ENCODE peak calls at places on chromosomes 1 and 21, in four cellular contexts. V is A549, B is GM12878, L is SK-N-SH. Y is an unnamed sample.

GRCh38 chr1:248812736-248813425 is 12.8 kb downstream of the SH3BP5L start:
- DNase-seq in L (no peak), B (no peak), V (no peak), Y (no peak)

GRCh38 chr1:32361674-32362473 is 411 bp downstream of the FAM229A start:
- DNase-seq in V (no peak), L (peak), B (no peak), Y (no peak)

GRCh38 chr1:16077430-16078245 is 4.2 kb upstream of the FAM131C start:
- DNase-seq in L (no peak), V (no peak), B (no peak), Y (peak)

GRCh38 chr1:148308832-148309458 is 156.9 kb upstream of the NBPF11 start:
- DNase-seq in V (peak), B (no peak), L (no peak), Y (no peak)

GRCh38 chr1:201385299-201385891 is 7.9 kb upstream of the TNNT2 start:
- DNase-seq in V (peak), B (no peak), L (peak), Y (peak)

GRCh38 chr1:116817582-116818064 is 63.4 kb downstream of the CD2 start:
- DNase-seq in V (peak), B (no peak), L (peak), Y (peak)

GRCh38 chr1:202692959-202693555 is 17.2 kb downstream of the SYT2 start:
- DNase-seq in V (peak), L (peak), B (no peak), Y (peak)

GRCh38 chr21:33915368-33916199 is at the start of gene ATP5PO:
- DNase-seq in B (peak), L (peak), V (peak), Y (peak)

GRCh38 chr1:35958558-35958957 is 27.7 kb downstream of the AGO3 start:
- DNase-seq in L (no peak), V (no peak), B (no peak), Y (no peak)

GRCh38 chr1:97759078-97759477 is 161.8 kb downstream of the DPYD start:
- DNase-seq in B (no peak), V (no peak), L (no peak), Y (no peak)

GRCh38 chr1:224622831-224623230 is 6.7 kb downstream of the CNIH3 start:
- DNase-seq in B (no peak), L (no peak), V (no peak), Y (no peak)

GRCh38 chr1:246488674-246489073 is 18.4 kb downstream of the SMYD3 start:
- DNase-seq in L (no peak), V (no peak), B (no peak), Y (no peak)

GRCh38 chr1:185644531-185644930 is 89.7 kb upstream of the HMCN1 start:
- DNase-seq in V (peak), B (no peak), L (no peak), Y (no peak)
- TF ChIP-seq PBX3 in V (no peak), B (no peak), L (no peak), Y (no peak)

GRCh38 chr1:26858160-26858559 is 4.8 kb upstream of the SFN start:
- DNase-seq in L (no peak), B (no peak), V (no peak), Y (no peak)

GRCh38 chr1:26858891-26859630 is 3.9 kb upstream of the SFN start:
- DNase-seq in L (no peak), V (no peak), B (no peak), Y (no peak)

GRCh38 chr1:26856181-26856580 is 6.8 kb upstream of the SFN start:
- DNase-seq in L (no peak), V (no peak), B (no peak), Y (no peak)

GRCh38 chr1:26856604-26857469 is 6.1 kb upstream of the SFN start:
- DNase-seq in V (no peak), L (no peak), B (no peak), Y (no peak)

GRCh38 chr1:26857473-26857872 is 5.5 kb upstream of the SFN start:
- DNase-seq in B (no peak), V (no peak), L (no peak), Y (no peak)
- TF ChIP-seq PBX3 in B (no peak), V (no peak), L (no peak), Y (no peak)

DNA sequence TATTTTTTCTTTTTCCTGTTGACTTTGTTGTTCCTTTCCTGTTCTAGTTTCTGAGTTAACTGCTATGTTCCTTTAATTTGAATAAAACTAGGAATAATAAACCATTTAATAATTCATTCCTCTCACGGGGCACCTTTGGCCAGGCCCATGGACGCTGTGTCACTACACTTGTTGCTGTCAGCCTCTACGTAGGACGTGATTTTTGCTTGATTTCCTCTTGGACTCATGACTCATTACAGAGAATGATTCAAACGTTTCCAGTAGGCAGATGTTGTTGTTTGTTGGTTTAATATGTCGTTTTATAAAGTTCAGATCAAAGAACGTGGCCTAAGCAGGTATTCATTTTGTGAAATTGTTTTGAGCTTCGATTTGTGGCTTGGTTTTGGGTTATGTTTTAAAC is 9.1 kb upstream of the SLC19A1 start:
- DNase-seq in L (no peak), V (peak), B (peak), Y (no peak)
- TF ChIP-seq PBX3 in L (no peak), V (no peak), B (no peak), Y (no peak)

DNA sequence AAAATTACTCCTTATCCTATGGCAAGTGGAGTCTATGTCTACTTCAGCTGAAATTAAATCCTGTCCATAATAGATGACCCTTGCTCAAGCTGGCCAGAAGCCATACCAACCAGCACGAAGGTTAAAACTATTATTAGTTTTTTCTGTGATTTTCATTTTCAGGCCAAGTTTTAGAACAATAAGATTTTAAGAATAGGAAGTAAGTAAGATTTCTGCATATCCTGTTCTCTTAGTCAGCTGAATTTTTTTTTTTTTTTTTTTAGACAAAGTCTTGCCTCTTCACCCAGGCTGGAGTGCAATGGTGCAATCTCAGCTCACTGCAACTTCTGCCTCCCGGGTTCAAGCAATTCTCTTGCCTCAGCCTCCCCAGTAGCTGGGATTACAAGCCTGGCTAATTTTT is 6.1 kb upstream of the RBP7 start:
- DNase-seq in L (no peak), V (no peak), B (no peak), Y (no peak)
- TF ChIP-seq PBX3 in L (no peak), V (no peak), B (no peak), Y (no peak)

DNA sequence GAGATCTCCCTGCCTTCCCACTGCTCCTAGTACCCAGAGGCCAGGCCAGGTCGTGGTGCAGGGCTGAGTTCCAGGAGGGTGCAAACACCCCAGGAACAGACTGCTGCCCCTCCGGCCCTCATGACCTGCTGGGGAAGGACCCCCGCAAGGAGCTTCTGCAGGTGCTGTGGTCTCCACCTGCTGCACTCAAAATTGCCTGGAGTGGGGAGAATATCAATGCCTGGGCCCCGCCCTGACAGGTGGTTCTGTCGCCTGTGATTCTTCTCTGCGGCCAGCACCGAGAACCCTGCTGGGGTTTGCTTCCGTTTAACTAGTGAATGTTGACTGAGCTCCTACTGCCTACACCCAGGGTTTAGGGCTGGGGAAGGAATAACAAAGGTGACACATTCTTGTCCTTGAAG is 2.1 kb upstream of the TFF3 start:
- DNase-seq in V (no peak), L (no peak), B (no peak), Y (no peak)
- TF ChIP-seq PBX3 in V (no peak), L (no peak), B (no peak), Y (no peak)

GRCh38 chr1:197671920-197672319 is 103.4 kb downstream of the DENND1B start:
- DNase-seq in V (no peak), L (no peak), B (no peak), Y (no peak)
- TF ChIP-seq PBX3 in V (no peak), L (no peak), B (no peak), Y (no peak)

DNA sequence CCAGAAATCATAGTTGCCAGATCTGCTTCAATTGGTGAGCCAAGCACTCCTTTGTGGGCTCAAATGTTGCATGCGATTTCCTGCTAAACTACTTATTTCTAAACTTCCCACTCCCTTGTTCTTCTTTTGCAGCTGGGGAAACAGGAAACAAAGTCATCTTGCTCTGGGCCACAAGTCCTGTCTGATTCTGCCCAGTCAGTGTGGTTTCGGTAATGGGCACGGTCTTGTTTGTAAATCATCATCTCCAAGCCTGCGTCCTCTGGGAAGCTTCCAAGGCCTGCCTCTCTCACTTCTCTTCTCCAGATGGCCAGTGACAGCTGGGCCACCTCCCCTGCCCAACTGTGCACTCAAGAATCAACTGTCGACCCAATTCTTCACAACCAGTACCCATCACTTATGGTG is 4.4 kb downstream of the S100A8 start:
- DNase-seq in L (no peak), V (no peak), B (no peak), Y (no peak)
- TF ChIP-seq PBX3 in L (no peak), V (no peak), B (no peak), Y (no peak)

GRCh38 chr21:25994758-25995163 is 175.8 kb downstream of the APP start:
- DNase-seq in V (no peak), L (no peak), B (no peak), Y (no peak)
- TF ChIP-seq PBX3 in V (no peak), L (no peak), B (no peak), Y (no peak)

DNA sequence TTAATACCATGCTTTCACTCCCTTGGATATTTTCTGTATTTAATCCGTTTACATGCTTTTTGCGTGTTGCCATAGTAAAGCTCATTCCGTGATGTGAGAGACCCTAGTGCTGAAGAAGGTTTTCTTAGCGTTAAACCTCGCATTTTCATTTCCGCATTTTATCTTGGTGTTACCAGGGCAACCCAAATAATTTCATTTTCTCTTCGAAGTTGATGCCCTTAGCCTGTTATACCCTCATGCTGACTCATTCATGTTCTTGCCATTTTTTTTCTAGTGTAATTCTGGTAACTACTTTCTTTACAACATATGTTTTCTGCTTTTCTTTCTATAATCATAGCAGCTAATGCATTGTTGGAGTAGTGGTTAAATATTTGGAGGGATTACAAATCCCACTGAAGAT is 37.2 kb downstream of the LRRC8C start:
- DNase-seq in V (no peak), B (peak), L (no peak), Y (no peak)
- TF ChIP-seq PBX3 in V (no peak), B (no peak), L (no peak), Y (no peak)

GRCh38 chr1:161932668-161933067 is 91.0 kb downstream of the OLFML2B start:
- DNase-seq in V (no peak), L (no peak), B (no peak), Y (no peak)

GRCh38 chr1:161929137-161929536 is 94.5 kb downstream of the OLFML2B start:
- DNase-seq in B (no peak), V (no peak), L (no peak), Y (no peak)

GRCh38 chr1:161928056-161928455 is 95.6 kb downstream of the OLFML2B start:
- DNase-seq in V (no peak), B (no peak), L (no peak), Y (no peak)

GRCh38 chr1:161933592-161934277 is 89.9 kb downstream of the OLFML2B start:
- DNase-seq in L (no peak), V (no peak), B (no peak), Y (no peak)

DNA sequence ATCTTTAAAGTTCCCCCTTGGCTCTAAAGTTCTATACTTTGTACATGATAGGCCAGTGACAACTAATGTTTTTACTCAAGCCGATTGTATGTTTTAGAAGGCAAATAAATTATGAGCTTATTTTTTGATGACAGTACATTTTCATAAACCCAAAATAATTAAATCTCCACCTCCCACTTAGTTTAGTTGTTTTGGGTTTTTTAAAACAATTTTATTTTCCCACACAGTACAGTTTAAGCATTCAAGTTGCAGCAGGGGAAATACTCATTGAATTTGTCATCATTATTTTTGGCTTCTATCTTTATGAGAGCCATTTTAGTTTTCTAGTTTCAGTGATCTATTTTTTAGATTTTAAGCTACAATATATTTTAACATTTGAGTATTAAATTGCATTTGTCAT is 93.6 kb downstream of the OLFML2B start:
- DNase-seq in B (no peak), V (no peak), L (no peak), Y (no peak)
- TF ChIP-seq PBX3 in B (no peak), V (no peak), L (no peak), Y (no peak)

Y was measured in HepG2.